ENCODE peak calls at places on chromosomes 6 and 20, in eight cellular contexts. N is stomach, W is A549, S is H54, H is NB4, E is tibial nerve, Y is ovary, O is IMR-90. A is an unnamed sample.

GRCh38 chr6:138597336-138597735 is 98.0 kb upstream of the NHSL1 start:
- DNase-seq in O (peak; percentile 68), E (no peak), Y (no peak), N (no peak), W (no peak), H (no peak), S (no peak), A (no peak)

GRCh38 chr6:108665495-108666196 is 104.9 kb downstream of the FOXO3 start:
- DNase-seq in N (no peak), Y (no peak), E (no peak), S (no peak), W (no peak), H (no peak), O (no peak), A (no peak)

GRCh38 chr20:41329435-41330342 is 10.9 kb upstream of the LPIN3 start:
- DNase-seq in E (peak; percentile 73), S (peak; percentile 89), H (peak; percentile 81), O (peak; percentile 99), N (peak; percentile 42), W (peak; percentile 44), Y (peak; percentile 79), A (peak; percentile 19)

GRCh38 chr6:162538643-162539064 is 188.9 kb downstream of the PRKN start:
- DNase-seq in O (no peak), N (no peak), H (no peak), Y (no peak), W (no peak), E (no peak), S (no peak), A (peak; percentile 56)

GRCh38 chr6:170088349-170088951 is 202.4 kb downstream of the DLL1 start:
- DNase-seq in E (no peak), N (peak; percentile 25), W (no peak), H (peak; percentile 90), S (no peak), Y (peak; percentile 6), O (no peak), A (no peak)

GRCh38 chr6:79797912-79798311 is 149.4 kb downstream of the ELOVL4 start:
- DNase-seq in W (no peak), O (no peak), N (no peak), S (no peak), Y (no peak), H (no peak), E (no peak), A (no peak)

GRCh38 chr20:34663213-34663943 is 13.5 kb downstream of the PIGU start:
- DNase-seq in O (peak; percentile 10), Y (no peak), H (peak; percentile 77), N (no peak), W (no peak), E (no peak), S (no peak), A (no peak)

GRCh38 chr6:42532038-42532669 is 31.7 kb upstream of the UBR2 start:
- DNase-seq in S (peak; percentile 34), H (peak; percentile 86), O (peak; percentile 73), N (no peak), W (peak; percentile 54), Y (no peak), E (peak; percentile 13), A (peak; percentile 73)

GRCh38 chr6:148761532-148761951 is 14.7 kb downstream of the UST start:
- DNase-seq in E (no peak), S (no peak), Y (peak; percentile 34), O (peak; percentile 22), H (no peak), W (no peak), N (no peak), A (no peak)

GRCh38 chr6:156189714-156190113 is 587.5 kb upstream of the ARID1B start:
- DNase-seq in Y (no peak), E (no peak), N (no peak), S (no peak), O (no peak), H (no peak), W (no peak), A (no peak)

DNA sequence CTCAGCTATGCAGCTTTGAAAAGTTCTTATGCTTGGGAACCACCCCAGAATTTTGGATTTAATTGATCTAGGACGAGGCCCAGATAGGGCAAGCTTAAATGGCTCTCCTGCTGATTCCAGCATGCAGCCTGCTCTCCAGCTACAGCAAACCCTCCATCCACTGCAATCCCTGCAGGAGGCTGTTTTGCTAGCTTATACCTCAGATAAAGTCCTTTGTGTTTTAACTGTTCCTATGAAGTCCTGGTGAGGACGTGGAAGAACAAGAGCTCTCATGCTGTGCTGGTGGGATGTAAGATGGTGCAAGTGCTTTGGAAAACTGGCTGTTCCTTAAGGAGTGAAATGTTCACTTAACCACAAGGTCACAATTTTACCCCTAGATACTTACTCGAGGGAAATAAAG is 25.5 kb upstream of the NXT1 start:
- DNase-seq in H (no peak), W (no peak), S (no peak), E (no peak), Y (no peak), N (no peak), O (no peak), A (no peak)
- TF ChIP-seq POLR2A in H (no peak), W (no peak), S (no peak), E (no peak), Y (no peak), N (no peak), O (no peak), A (no peak)

GRCh38 chr20:50188879-50189680 is 1.6 kb upstream of the CEBPB start:
- DNase-seq in N (no peak), H (no peak), S (no peak), E (no peak), W (no peak), Y (no peak), O (no peak), A (peak; percentile 39)
- TF ChIP-seq POLR2A in N (no peak), H (no peak), S (no peak), E (no peak), W (no peak), Y (no peak), O (no peak), A (no peak)

DNA sequence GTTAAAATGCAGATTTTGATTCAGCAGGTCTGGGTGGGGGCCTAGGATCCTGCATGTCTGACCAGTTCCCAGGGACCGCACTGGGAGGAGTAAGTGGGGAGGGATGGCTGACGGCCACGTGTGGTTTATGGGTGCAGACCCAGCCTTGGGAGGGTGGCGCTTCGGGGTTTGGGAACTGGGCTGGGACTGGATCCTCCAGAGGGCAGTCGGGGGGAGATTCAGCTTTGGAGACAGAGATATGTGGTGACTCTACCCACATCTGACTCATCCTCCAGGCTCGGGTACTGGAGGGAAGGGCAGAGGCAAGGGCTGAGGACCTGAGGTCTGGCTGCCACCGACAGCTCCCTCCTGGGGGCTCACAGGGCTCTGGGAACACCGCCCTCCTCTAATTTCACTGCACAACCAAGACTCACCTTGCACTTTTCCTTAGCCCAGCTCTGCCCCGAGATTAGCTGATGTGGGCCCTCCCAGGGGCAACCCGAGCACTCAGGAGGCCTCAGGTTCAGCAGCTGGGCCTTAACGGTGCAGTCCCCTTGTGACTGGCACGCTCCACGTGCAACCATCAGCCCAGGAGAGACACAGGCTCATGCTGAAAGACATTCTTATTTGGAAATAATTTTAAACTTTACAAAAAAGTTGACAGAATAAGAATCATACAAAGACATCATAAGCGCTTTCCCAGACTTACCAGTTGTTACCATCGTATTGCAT is 172.8 kb upstream of the PMEPA1 start:
- DNase-seq in O (no peak), Y (no peak), S (peak; percentile 85), H (no peak), N (no peak), W (peak; percentile 70), E (no peak), A (no peak)
- TF ChIP-seq POLR2A in O (no peak), Y (no peak), S (no peak), H (no peak), N (no peak), W (no peak), E (no peak), A (no peak)

GRCh38 chr6:44312901-44313788 is at the start of gene AARS2:
- DNase-seq in W (peak; percentile 56), S (peak; percentile 95), H (peak; percentile 91), O (peak; percentile 83), N (peak; percentile 88), E (peak; percentile 82), Y (peak; percentile 80), A (peak; percentile 94)
- TF ChIP-seq POLR2A in W (peak; percentile 85), S (peak; percentile 97), H (peak; percentile 88), O (peak; percentile 89), N (no peak), E (peak; percentile 37), Y (peak; percentile 45), A (peak; percentile 94)

DNA sequence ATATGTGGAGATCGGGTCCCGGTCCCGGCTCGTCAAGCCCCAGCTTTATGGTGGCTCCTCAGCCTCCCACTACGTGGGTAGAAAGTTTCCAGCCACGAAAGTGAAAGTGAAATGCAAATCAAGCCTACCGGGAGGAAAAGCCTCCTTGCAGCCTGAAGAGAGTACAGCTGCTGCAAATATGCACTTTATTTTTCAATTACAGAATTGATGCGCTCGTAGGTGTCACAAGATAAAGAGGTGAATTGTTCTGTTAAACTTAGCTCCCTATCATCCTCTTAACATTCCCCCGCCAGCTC is 379 bp upstream of the PCNA start:
- DNase-seq in H (no peak), N (no peak), S (no peak), Y (no peak), E (no peak), O (no peak), W (no peak), A (no peak)
- TF ChIP-seq POLR2A in H (no peak), N (no peak), S (no peak), Y (no peak), E (no peak), O (peak; percentile 77), W (no peak), A (no peak)